ENCODE peak calls at places on chromosome 19, in four cellular contexts. I is HCT116, Q is Panc1, D is HepG2. X is an unnamed sample.

GRCh38 chr19:49691243-49692101 is 556 bp downstream of the CPT1C start:
- DNase-seq in I (no peak), D (no peak), Q (no peak), X (no peak)

GRCh38 chr19:39325778-39326680 is 5.4 kb upstream of the LRFN1 start:
- DNase-seq in I (peak; percentile 51), Q (no peak), D (peak; percentile 22), X (peak; percentile 81)

GRCh38 chr19:38617764-38618589 is at the start of gene MAP4K1:
- DNase-seq in D (no peak), Q (no peak), I (no peak), X (peak; percentile 14)

GRCh38 chr19:18596752-18597157 is 8.2 kb downstream of the REX1BD start:
- DNase-seq in Q (no peak), D (peak; percentile 41), I (peak; percentile 10), X (peak; percentile 92)

GRCh38 chr19:43759515-43759914 is 4.8 kb upstream of the SMG9 start:
- DNase-seq in I (peak; percentile 90), Q (no peak), D (peak; percentile 23), X (no peak)

GRCh38 chr19:17088552-17088951 is 13.0 kb downstream of the MYO9B start:
- DNase-seq in Q (no peak), I (no peak), D (no peak), X (no peak)

GRCh38 chr19:19103167-19103566 is 35.1 kb downstream of the TMEM161A start:
- DNase-seq in D (no peak), Q (no peak), I (peak; percentile 41), X (no peak)

GRCh38 chr19:28349604-28350003 is 863.3 kb downstream of the UQCRFS1 start:
- DNase-seq in Q (no peak), D (no peak), I (no peak), X (no peak)

GRCh38 chr19:39996218-39996810 is 546 bp upstream of the ZNF546 start:
- DNase-seq in I (peak; percentile 29), D (peak; percentile 27), Q (no peak), X (peak; percentile 41)

GRCh38 chr19:22427587-22428298 is 5.6 kb upstream of the ZNF98 start:
- DNase-seq in D (no peak), I (no peak), Q (no peak), X (no peak)

DNA sequence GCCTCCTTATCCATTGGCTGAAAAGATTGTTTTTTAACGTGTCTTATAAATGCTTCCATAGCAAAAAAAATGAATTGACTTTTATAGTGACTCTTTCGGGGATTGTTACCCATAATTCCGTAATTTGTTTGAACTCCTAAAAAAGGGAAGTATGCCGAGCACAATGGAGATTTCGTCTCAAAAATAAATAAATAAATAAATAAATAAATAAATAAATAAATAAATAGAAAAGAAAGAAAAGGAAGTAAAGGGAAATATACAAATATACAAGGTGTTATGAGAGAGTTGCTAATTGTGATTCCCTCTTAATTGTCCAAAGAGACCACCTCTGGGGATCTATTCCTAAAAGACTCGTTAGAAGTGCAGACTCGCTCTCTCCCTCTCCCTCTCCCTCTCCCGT is 16.9 kb downstream of the OR2Z1 start:
- DNase-seq in D (no peak), I (no peak), Q (no peak), X (no peak)
- TF ChIP-seq TCF7L2 in D (no peak), I (no peak), Q (no peak), X (no peak)

DNA sequence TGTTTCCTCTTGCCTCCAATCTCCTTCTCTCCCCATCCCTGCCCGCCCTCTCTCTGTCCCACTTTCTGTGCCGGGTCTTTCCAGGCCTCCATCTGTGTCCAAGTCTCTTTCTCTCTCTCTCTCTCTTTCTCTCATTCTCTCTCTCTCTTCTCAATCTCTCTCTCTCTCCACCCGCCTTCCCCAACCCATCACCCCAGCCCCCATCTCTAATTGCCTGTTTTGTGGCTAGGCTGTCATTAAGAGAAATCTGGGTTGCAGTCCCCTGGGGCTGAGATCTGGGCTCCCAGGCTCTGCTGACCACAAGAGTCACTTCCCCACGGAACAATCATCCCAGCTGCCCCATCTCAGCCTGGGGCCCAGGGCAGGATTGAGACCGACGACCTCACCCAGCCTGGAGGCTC is 2.5 kb downstream of the COL5A3 start:
- DNase-seq in D (no peak), Q (no peak), I (no peak), X (no peak)
- TF ChIP-seq TCF7L2 in D (no peak), Q (no peak), I (no peak), X (no peak)

GRCh38 chr19:53333071-53333465 is 481 bp upstream of the ZNF845 start:
- DNase-seq in D (no peak), I (no peak), Q (no peak), X (no peak)
- TF ChIP-seq TCF7L2 in D (no peak), I (no peak), Q (no peak), X (no peak)

GRCh38 chr19:47228937-47229673 is 1.9 kb downstream of the BBC3 start:
- DNase-seq in I (no peak), Q (no peak), D (peak; percentile 32), X (no peak)
- TF ChIP-seq TCF7L2 in I (no peak), Q (no peak), D (no peak), X (no peak)

DNA sequence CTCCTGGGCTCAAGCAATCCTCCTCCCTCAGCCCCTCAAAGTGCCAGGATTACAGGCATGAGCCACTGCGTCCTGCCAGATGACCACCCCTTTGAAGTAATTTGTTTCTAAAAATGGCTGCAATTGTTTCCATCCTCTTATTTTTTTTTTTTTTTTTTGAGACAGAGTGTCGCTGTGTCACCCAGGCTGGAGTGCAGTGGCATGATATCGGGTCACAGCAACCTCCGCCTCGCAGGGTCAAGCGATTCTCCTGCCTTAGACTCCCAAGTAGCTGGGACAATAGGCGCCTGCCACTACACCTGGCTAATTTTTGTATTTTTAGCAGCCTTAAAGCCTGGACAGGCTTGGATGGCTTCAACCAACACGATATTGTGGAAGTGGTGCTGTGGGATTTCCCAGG is 22.3 kb upstream of the DPP9 start:
- DNase-seq in I (no peak), Q (no peak), D (no peak), X (no peak)
- TF ChIP-seq TCF7L2 in I (no peak), Q (no peak), D (no peak), X (no peak)

DNA sequence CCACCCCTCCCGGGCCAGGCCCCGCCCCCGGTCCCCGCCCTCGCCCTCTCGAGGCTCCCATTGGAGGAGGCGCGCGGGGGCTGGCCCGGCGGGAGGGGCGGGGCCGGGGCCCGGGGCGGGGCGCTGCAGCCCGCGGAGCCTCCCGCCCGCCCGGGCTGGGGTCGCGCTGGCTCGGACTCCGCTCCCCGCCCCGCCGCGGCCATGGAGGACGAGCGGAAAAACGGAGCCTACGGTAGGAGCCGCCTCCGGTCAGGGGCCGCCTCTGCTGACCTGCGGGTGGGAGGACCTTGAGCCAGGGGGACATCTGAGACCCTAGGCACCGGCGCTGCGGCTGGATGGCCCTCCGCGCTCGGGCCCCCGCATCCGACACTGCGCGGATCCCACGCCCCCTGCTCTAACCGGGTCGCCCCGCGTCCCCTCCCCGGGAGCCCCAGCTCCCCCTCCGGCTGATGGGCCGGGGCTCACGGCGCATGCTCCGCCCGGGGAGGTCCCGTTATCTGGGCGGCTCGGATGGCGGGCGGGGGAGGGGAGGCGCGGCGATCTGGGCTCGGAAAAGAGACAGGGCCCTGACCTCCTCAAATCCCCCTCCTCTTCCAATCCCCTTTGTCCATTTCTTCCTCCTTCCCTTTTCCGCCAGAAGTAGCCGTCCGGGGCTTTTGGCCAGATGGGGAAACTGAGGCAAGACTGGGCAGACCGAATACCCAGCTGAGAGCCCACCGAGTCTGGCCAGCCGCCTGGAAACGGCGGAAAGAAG is 15.4 kb upstream of the AP1M2 start:
- DNase-seq in I (peak; percentile 26), D (peak; percentile 31), Q (no peak), X (peak; percentile 98)
- TF ChIP-seq TCF7L2 in I (no peak), D (no peak), Q (no peak), X (no peak)